ENCODE peak calls at places on chromosomes 7 and 10, in four cellular contexts. M is WTC11, E is K562, D is HepG2. R is an unnamed sample.

GRCh38 chr10:42988517-42989395 is 88.1 kb upstream of the RET start:
- DNase-seq in M (no peak), E (peak), D (no peak), R (no peak)

GRCh38 chr7:73342645-73343044 is 14.7 kb downstream of the FKBP6 start:
- DNase-seq in E (peak), D (peak), M (no peak), R (peak)

GRCh38 chr7:151776446-151776845 is 100.5 kb downstream of the PRKAG2 start:
- DNase-seq in E (no peak), M (no peak), D (no peak), R (no peak)

GRCh38 chr7:157690833-157691382 is 354.1 kb downstream of the DNAJB6 start:
- DNase-seq in D (peak), M (peak), E (no peak), R (peak)

GRCh38 chr7:45716380-45717203 is 142.4 kb downstream of the ADCY1 start:
- DNase-seq in M (no peak), E (peak), D (no peak), R (no peak)

GRCh38 chr10:51602326-51602725 is 97.1 kb downstream of the CSTF2T start:
- DNase-seq in M (no peak), E (no peak), D (no peak), R (no peak)

GRCh38 chr10:34116220-34116623 is 698.9 kb downstream of the PARD3 start:
- DNase-seq in M (no peak), E (no peak), D (peak), R (no peak)

GRCh38 chr7:26065652-26066051 is 86.3 kb upstream of the NFE2L3 start:
- DNase-seq in E (no peak), M (no peak), D (no peak), R (no peak)

GRCh38 chr10:49620286-49620810 is 6.5 kb downstream of the CHAT start:
- DNase-seq in D (no peak), E (no peak), M (peak), R (no peak)

GRCh38 chr10:74541375-74541774 is 285.0 kb upstream of the KAT6B start:
- DNase-seq in D (no peak), E (no peak), M (no peak), R (no peak)

GRCh38 chr7:103989785-103990775 is 622 bp upstream of the RELN start:
- DNase-seq in D (peak), M (peak), E (peak), R (peak)

GRCh38 chr10:103660364-103661197 is 167.1 kb downstream of the NEURL1 start:
- DNase-seq in E (no peak), M (no peak), D (peak), R (peak)

GRCh38 chr7:50792342-50793114 is 9.8 kb upstream of the GRB10 start:
- DNase-seq in E (peak), D (no peak), M (peak), R (peak)

GRCh38 chr7:26127411-26127810 is 24.6 kb upstream of the NFE2L3 start:
- DNase-seq in M (no peak), E (no peak), D (no peak), R (no peak)

GRCh38 chr10:118543714-118544400 is 51.6 kb downstream of the PRLHR start:
- DNase-seq in E (peak), M (peak), D (peak), R (peak)

GRCh38 chr10:32035038-32035437 is 21.2 kb downstream of the KIF5B start:
- DNase-seq in D (no peak), E (no peak), M (no peak), R (no peak)
- TF ChIP-seq ELF4 in D (no peak), E (no peak), M (no peak), R (no peak)

DNA sequence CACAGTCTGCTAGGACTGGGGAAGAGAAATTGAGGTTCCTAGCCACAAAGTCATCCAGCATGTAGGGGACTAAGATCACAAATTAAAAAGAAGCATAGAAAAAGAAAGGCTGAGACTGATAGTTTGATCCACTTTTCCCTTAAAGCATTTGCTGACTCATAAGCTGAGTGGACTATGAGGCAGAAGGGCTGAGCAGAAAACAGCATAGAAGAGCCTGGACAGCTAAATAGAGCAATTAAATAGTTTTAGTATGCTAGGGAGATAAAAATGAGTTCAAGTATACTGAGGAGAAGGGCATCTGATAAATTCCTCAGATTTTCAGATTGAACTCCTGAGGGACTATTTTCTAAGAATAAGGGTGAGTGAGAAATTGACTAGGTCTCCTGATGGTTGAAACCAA is 155.9 kb upstream of the EGR2 start:
- DNase-seq in D (no peak), E (no peak), M (no peak), R (no peak)
- TF ChIP-seq ELF4 in D (no peak), E (no peak), M (no peak), R (no peak)

GRCh38 chr7:108565987-108566386 is 3.5 kb downstream of the THAP5 start:
- DNase-seq in D (no peak), M (no peak), E (no peak), R (no peak)
- TF ChIP-seq ELF4 in D (no peak), M (no peak), E (no peak), R (no peak)

GRCh38 chr7:74452748-74453320 is 872 bp upstream of the GTF2IRD1 start:
- DNase-seq in D (peak), M (no peak), E (peak), R (no peak)
- TF ChIP-seq ELF4 in D (no peak), M (no peak), E (no peak), R (no peak)

GRCh38 chr7:116403265-116403664 is 96.3 kb upstream of the CAV2 start:
- DNase-seq in M (no peak), D (no peak), E (no peak), R (no peak)

GRCh38 chr7:116404389-116404788 is 95.1 kb upstream of the CAV2 start:
- DNase-seq in M (no peak), D (no peak), E (no peak), R (no peak)

GRCh38 chr7:116407165-116407564 is 92.4 kb upstream of the CAV2 start:
- DNase-seq in D (no peak), M (no peak), E (no peak), R (peak)

GRCh38 chr7:116408166-116408565 is 91.4 kb upstream of the CAV2 start:
- DNase-seq in D (no peak), E (no peak), M (no peak), R (no peak)

DNA sequence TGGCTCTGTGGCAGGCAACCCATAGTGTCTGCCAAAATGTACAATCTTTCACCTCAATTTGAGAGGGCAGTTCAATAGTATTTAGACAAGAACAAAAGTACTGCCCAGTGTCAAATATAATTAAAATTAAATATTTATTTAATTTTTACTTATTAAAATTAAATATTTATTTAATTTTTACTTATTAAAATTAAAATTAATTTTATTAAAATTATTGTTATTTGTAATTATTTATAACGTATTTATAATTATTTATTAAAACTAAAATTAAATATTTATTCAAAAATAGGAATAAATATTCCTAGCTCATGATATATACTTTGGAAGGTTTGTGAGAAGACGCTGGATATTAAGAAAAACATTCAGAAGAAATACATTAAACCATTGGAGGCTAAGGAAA is 93.7 kb upstream of the CAV2 start:
- DNase-seq in E (no peak), D (no peak), M (no peak), R (no peak)
- TF ChIP-seq ELF4 in E (no peak), D (no peak), M (no peak), R (no peak)

GRCh38 chr7:106329408-106329807 is 44.6 kb upstream of the NAMPT start:
- DNase-seq in M (no peak), D (no peak), E (no peak), R (no peak)
- TF ChIP-seq ELF4 in M (no peak), D (no peak), E (no peak), R (no peak)

DNA sequence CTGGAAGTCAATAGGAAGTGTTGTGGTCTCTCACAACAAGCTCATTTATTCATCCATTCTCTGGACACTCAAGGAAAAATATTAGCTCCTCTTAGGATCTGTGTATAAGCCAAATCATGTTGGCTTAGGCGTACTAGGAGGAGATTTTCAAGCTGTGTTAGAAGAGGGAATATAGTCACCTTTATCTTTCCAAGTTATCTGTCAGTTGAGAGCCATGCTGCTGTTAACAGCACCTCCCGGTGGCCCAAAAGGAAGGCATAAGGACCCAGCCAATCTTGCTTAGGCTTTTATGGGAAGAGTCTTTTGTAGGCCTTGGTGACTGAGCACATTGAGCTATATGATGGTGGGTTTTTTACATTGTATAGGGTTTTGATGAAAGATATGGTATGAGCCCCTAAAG is 220.0 kb downstream of the LRMDA start:
- DNase-seq in E (no peak), D (peak), M (peak), R (peak)
- TF ChIP-seq ELF4 in E (no peak), D (no peak), M (no peak), R (no peak)

GRCh38 chr10:114768394-114768786 is 53.2 kb upstream of the FHIP2A start:
- DNase-seq in D (no peak), M (no peak), E (no peak), R (no peak)

GRCh38 chr10:114766470-114766869 is 55.1 kb upstream of the FHIP2A start:
- DNase-seq in D (no peak), M (no peak), E (no peak), R (no peak)

GRCh38 chr10:114767589-114768393 is 53.8 kb upstream of the FHIP2A start:
- DNase-seq in E (no peak), M (peak), D (no peak), R (peak)

GRCh38 chr10:114764656-114765055 is 56.9 kb upstream of the FHIP2A start:
- DNase-seq in D (no peak), E (no peak), M (no peak), R (no peak)

GRCh38 chr10:114767101-114767588 is 54.4 kb upstream of the FHIP2A start:
- DNase-seq in E (no peak), M (no peak), D (no peak), R (no peak)
- TF ChIP-seq ELF4 in E (no peak), M (no peak), D (no peak), R (no peak)

R was measured in HEK293T.